ENCODE peak calls at places on chromosomes 4 and X, in six cellular contexts. One of them, this sample, is unnamed.

GRCh38 chr4:99201687-99202086 is 17.4 kb downstream of the ADH6 start:
- ATAC-seq in lower lobe of right lung: peak
- ATAC-seq in gastroesophageal sphincter: peak
- ATAC-seq in left cardiac atrium: peak
- ATAC-seq in aorta: peak
- ATAC-seq in A549: no peak
- ATAC-seq in this sample: peak

GRCh38 chr4:136441629-136442282 is 1090.5 kb downstream of the PCDH18 start:
- ATAC-seq in lower lobe of right lung: no peak
- ATAC-seq in gastroesophageal sphincter: no peak
- ATAC-seq in left cardiac atrium: no peak
- ATAC-seq in aorta: peak
- ATAC-seq in A549: no peak
- ATAC-seq in this sample: no peak

GRCh38 chr4:73577371-73577770 is 42.9 kb downstream of the RASSF6 start:
- ATAC-seq in lower lobe of right lung: no peak
- ATAC-seq in gastroesophageal sphincter: no peak
- ATAC-seq in left cardiac atrium: no peak
- ATAC-seq in aorta: no peak
- ATAC-seq in A549: no peak
- ATAC-seq in this sample: no peak

GRCh38 chr4:54941994-54942552 is 183.3 kb downstream of the KDR start:
- ATAC-seq in lower lobe of right lung: peak
- ATAC-seq in gastroesophageal sphincter: no peak
- ATAC-seq in left cardiac atrium: peak
- ATAC-seq in aorta: no peak
- ATAC-seq in A549: no peak
- ATAC-seq in this sample: no peak

GRCh38 chrX:10117864-10118377 is 38.9 kb upstream of the CLCN4 start:
- ATAC-seq in lower lobe of right lung: no peak
- ATAC-seq in gastroesophageal sphincter: no peak
- ATAC-seq in left cardiac atrium: no peak
- ATAC-seq in aorta: no peak
- ATAC-seq in A549: no peak
- ATAC-seq in this sample: no peak

GRCh38 chr4:156764846-156765245 is 206.8 kb downstream of the PDGFC start:
- ATAC-seq in lower lobe of right lung: no peak
- ATAC-seq in gastroesophageal sphincter: no peak
- ATAC-seq in left cardiac atrium: no peak
- ATAC-seq in aorta: no peak
- ATAC-seq in A549: no peak
- ATAC-seq in this sample: no peak

GRCh38 chr4:1112174-1112820 is 1.1 kb downstream of the RNF212 start:
- ATAC-seq in lower lobe of right lung: no peak
- ATAC-seq in gastroesophageal sphincter: no peak
- ATAC-seq in left cardiac atrium: no peak
- ATAC-seq in aorta: no peak
- ATAC-seq in A549: no peak
- ATAC-seq in this sample: no peak

GRCh38 chrX:9785252-9785943 is 831 bp upstream of the SHROOM2 start:
- ATAC-seq in lower lobe of right lung: peak
- ATAC-seq in gastroesophageal sphincter: no peak
- ATAC-seq in left cardiac atrium: no peak
- ATAC-seq in aorta: no peak
- ATAC-seq in A549: no peak
- ATAC-seq in this sample: peak

GRCh38 chrX:124478046-124478445 is 131.7 kb downstream of the SH2D1A start:
- ATAC-seq in lower lobe of right lung: no peak
- ATAC-seq in gastroesophageal sphincter: no peak
- ATAC-seq in left cardiac atrium: no peak
- ATAC-seq in aorta: no peak
- ATAC-seq in A549: no peak
- ATAC-seq in this sample: no peak

GRCh38 chr4:48027653-48028052 is 11.1 kb downstream of the NIPAL1 start:
- ATAC-seq in lower lobe of right lung: no peak
- ATAC-seq in gastroesophageal sphincter: no peak
- ATAC-seq in left cardiac atrium: no peak
- ATAC-seq in aorta: no peak
- ATAC-seq in A549: no peak
- ATAC-seq in this sample: no peak

GRCh38 chr4:1155314-1155713 is 17.1 kb downstream of the SPON2 start:
- ATAC-seq in lower lobe of right lung: peak
- ATAC-seq in gastroesophageal sphincter: peak
- ATAC-seq in left cardiac atrium: peak
- ATAC-seq in aorta: peak
- ATAC-seq in A549: no peak
- ATAC-seq in this sample: no peak

GRCh38 chr4:155025762-155026457 is 182.5 kb upstream of the NPY2R start:
- ATAC-seq in lower lobe of right lung: peak
- ATAC-seq in gastroesophageal sphincter: no peak
- ATAC-seq in left cardiac atrium: peak
- ATAC-seq in aorta: no peak
- ATAC-seq in A549: peak
- ATAC-seq in this sample: no peak

GRCh38 chr4:89486673-89487072 is 179.1 kb upstream of the GPRIN3 start:
- ATAC-seq in lower lobe of right lung: no peak
- ATAC-seq in gastroesophageal sphincter: no peak
- ATAC-seq in left cardiac atrium: no peak
- ATAC-seq in aorta: no peak
- ATAC-seq in A549: no peak
- ATAC-seq in this sample: no peak

GRCh38 chr4:164252286-164252685 is 501.6 kb upstream of the SMIM31 start:
- ATAC-seq in lower lobe of right lung: no peak
- ATAC-seq in gastroesophageal sphincter: no peak
- ATAC-seq in left cardiac atrium: no peak
- ATAC-seq in aorta: no peak
- ATAC-seq in A549: no peak
- ATAC-seq in this sample: no peak

GRCh38 chr4:125735107-125735506 is 420.4 kb downstream of the FAT4 start:
- ATAC-seq in lower lobe of right lung: peak
- ATAC-seq in gastroesophageal sphincter: peak
- ATAC-seq in left cardiac atrium: peak
- ATAC-seq in aorta: no peak
- ATAC-seq in A549: peak
- ATAC-seq in this sample: peak

GRCh38 chrX:103464071-103464773 is 55.1 kb downstream of the RAB40A start:
- ATAC-seq in lower lobe of right lung: peak
- ATAC-seq in gastroesophageal sphincter: peak
- ATAC-seq in left cardiac atrium: peak
- ATAC-seq in aorta: peak
- ATAC-seq in A549: peak
- ATAC-seq in this sample: peak

GRCh38 chrX:153970398-153971123 is 1.1 kb downstream of the HCFC1 start:
- ATAC-seq in lower lobe of right lung: peak
- ATAC-seq in gastroesophageal sphincter: peak
- ATAC-seq in left cardiac atrium: peak
- ATAC-seq in aorta: peak
- ATAC-seq in A549: no peak
- ATAC-seq in this sample: peak

GRCh38 chr4:172390341-172390740 is 577.1 kb downstream of the GALNTL6 start:
- ATAC-seq in lower lobe of right lung: no peak
- ATAC-seq in gastroesophageal sphincter: no peak
- ATAC-seq in left cardiac atrium: no peak
- ATAC-seq in aorta: no peak
- ATAC-seq in A549: no peak
- ATAC-seq in this sample: no peak

GRCh38 chr4:184722798-184723197 is 11.1 kb downstream of the CENPU start:
- ATAC-seq in lower lobe of right lung: no peak
- ATAC-seq in gastroesophageal sphincter: no peak
- ATAC-seq in left cardiac atrium: no peak
- ATAC-seq in aorta: no peak
- ATAC-seq in A549: peak
- ATAC-seq in this sample: peak

GRCh38 chr4:156547439-156547838 is 424.2 kb downstream of the PDGFC start:
- ATAC-seq in lower lobe of right lung: no peak
- ATAC-seq in gastroesophageal sphincter: peak
- ATAC-seq in left cardiac atrium: no peak
- ATAC-seq in aorta: peak
- ATAC-seq in A549: no peak
- ATAC-seq in this sample: peak

GRCh38 chr4:12949719-12950118 is 534.4 kb downstream of the RAB28 start:
- ATAC-seq in lower lobe of right lung: no peak
- ATAC-seq in gastroesophageal sphincter: no peak
- ATAC-seq in left cardiac atrium: no peak
- ATAC-seq in aorta: no peak
- ATAC-seq in A549: no peak
- ATAC-seq in this sample: no peak

GRCh38 chrX:39836802-39837420 is 260.8 kb downstream of the BCOR start:
- ATAC-seq in lower lobe of right lung: no peak
- ATAC-seq in gastroesophageal sphincter: no peak
- ATAC-seq in left cardiac atrium: no peak
- ATAC-seq in aorta: no peak
- ATAC-seq in A549: no peak
- ATAC-seq in this sample: peak

GRCh38 chrX:95703696-95704095 is 980.9 kb upstream of the DIAPH2 start:
- ATAC-seq in lower lobe of right lung: no peak
- ATAC-seq in gastroesophageal sphincter: no peak
- ATAC-seq in left cardiac atrium: no peak
- ATAC-seq in aorta: no peak
- ATAC-seq in A549: no peak
- ATAC-seq in this sample: no peak

GRCh38 chrX:13115457-13115856 is 71.0 kb upstream of the FAM9C start:
- ATAC-seq in lower lobe of right lung: peak
- ATAC-seq in gastroesophageal sphincter: no peak
- ATAC-seq in left cardiac atrium: no peak
- ATAC-seq in aorta: no peak
- ATAC-seq in A549: no peak
- ATAC-seq in this sample: no peak

GRCh38 chr4:109699553-109700225 is 3.6 kb downstream of the CASP6 start:
- ATAC-seq in lower lobe of right lung: no peak
- ATAC-seq in gastroesophageal sphincter: no peak
- ATAC-seq in left cardiac atrium: no peak
- ATAC-seq in aorta: no peak
- ATAC-seq in A549: no peak
- ATAC-seq in this sample: no peak

GRCh38 chr4:110793381-110793801 is 170.5 kb upstream of the PITX2 start:
- ATAC-seq in lower lobe of right lung: no peak
- ATAC-seq in gastroesophageal sphincter: no peak
- ATAC-seq in left cardiac atrium: no peak
- ATAC-seq in aorta: no peak
- ATAC-seq in A549: no peak
- ATAC-seq in this sample: no peak

GRCh38 chr4:64882311-64883086 is 473.2 kb upstream of the TECRL start:
- ATAC-seq in lower lobe of right lung: no peak
- ATAC-seq in gastroesophageal sphincter: no peak
- ATAC-seq in left cardiac atrium: no peak
- ATAC-seq in aorta: no peak
- ATAC-seq in A549: no peak
- ATAC-seq in this sample: no peak

GRCh38 chrX:38561951-38562719 is 793 bp downstream of the TSPAN7 start:
- ATAC-seq in lower lobe of right lung: peak
- ATAC-seq in gastroesophageal sphincter: no peak
- ATAC-seq in left cardiac atrium: peak
- ATAC-seq in aorta: peak
- ATAC-seq in A549: peak
- ATAC-seq in this sample: no peak

GRCh38 chrX:96480081-96480480 is 204.6 kb upstream of the DIAPH2 start:
- ATAC-seq in lower lobe of right lung: no peak
- ATAC-seq in gastroesophageal sphincter: no peak
- ATAC-seq in left cardiac atrium: no peak
- ATAC-seq in aorta: no peak
- ATAC-seq in A549: peak
- ATAC-seq in this sample: no peak

GRCh38 chrX:107574054-107574683 is 54.1 kb upstream of the PRPS1 start:
- ATAC-seq in lower lobe of right lung: no peak
- ATAC-seq in gastroesophageal sphincter: no peak
- ATAC-seq in left cardiac atrium: no peak
- ATAC-seq in aorta: no peak
- ATAC-seq in A549: peak
- ATAC-seq in this sample: peak

GRCh38 chrX:106802063-106802387 is 448 bp upstream of the TBC1D8B start:
- ATAC-seq in lower lobe of right lung: peak
- ATAC-seq in gastroesophageal sphincter: peak
- ATAC-seq in left cardiac atrium: peak
- ATAC-seq in aorta: peak
- ATAC-seq in A549: peak
- ATAC-seq in this sample: no peak

GRCh38 chr4:107733431-107733925 is 13.4 kb upstream of the PAPSS1 start:
- ATAC-seq in lower lobe of right lung: no peak
- ATAC-seq in gastroesophageal sphincter: no peak
- ATAC-seq in left cardiac atrium: no peak
- ATAC-seq in aorta: no peak
- ATAC-seq in A549: no peak
- ATAC-seq in this sample: no peak

GRCh38 chr4:158778065-158778711 is 9.4 kb downstream of the FNIP2 start:
- ATAC-seq in lower lobe of right lung: peak
- ATAC-seq in gastroesophageal sphincter: no peak
- ATAC-seq in left cardiac atrium: no peak
- ATAC-seq in aorta: no peak
- ATAC-seq in A549: no peak
- ATAC-seq in this sample: no peak

This sample was measured in esophagus mucosa.